ENCODE peak calls at places on chromosomes 7 and 10, in four cellular contexts. D is skeletal muscle cell; M is CD4-positive, CD25-positive, alpha-beta regulatory T cell; P is AG04450. A is an unnamed sample.

GRCh38 chr10:109727436-109727835 is 195.9 kb downstream of the XPNPEP1 start:
- DNase-seq in P (no peak), M (no peak), D (no peak), A (no peak)

GRCh38 chr10:37865957-37866671 is 8.7 kb upstream of the ZNF248 start:
- DNase-seq in P (no peak), D (no peak), M (no peak), A (no peak)

GRCh38 chr7:157675427-157675930 is 338.7 kb downstream of the DNAJB6 start:
- DNase-seq in D (no peak), P (no peak), M (no peak), A (no peak)

GRCh38 chr10:24891823-24892222 is 60.6 kb downstream of the PRTFDC1 start:
- DNase-seq in D (peak), P (peak), M (no peak), A (no peak)

GRCh38 chr10:110643670-110644597 is at the start of gene RBM20:
- DNase-seq in M (no peak), P (no peak), D (no peak), A (no peak)

GRCh38 chr10:48773580-48773979 is 88.9 kb downstream of the WDFY4 start:
- DNase-seq in M (no peak), D (no peak), P (no peak), A (peak)

GRCh38 chr10:114628106-114628505 is 30.0 kb downstream of the ABLIM1 start:
- DNase-seq in D (no peak), M (no peak), P (no peak), A (no peak)

GRCh38 chr7:134892963-134893362 is 93.3 kb upstream of the AGBL3 start:
- DNase-seq in M (no peak), D (no peak), P (no peak), A (no peak)

GRCh38 chr10:20713420-20713819 is 183.7 kb downstream of the NEBL start:
- DNase-seq in D (no peak), P (no peak), M (no peak), A (no peak)

GRCh38 chr7:33736521-33737221 is 168.7 kb upstream of the BMPER start:
- DNase-seq in M (no peak), P (no peak), D (no peak), A (no peak)

GRCh38 chr7:2688409-2689342 is 674 bp downstream of the AMZ1 start:
- DNase-seq in D (no peak), P (no peak), M (no peak), A (no peak)

GRCh38 chr10:60114765-60115586 is 208.6 kb upstream of the CCDC6 start:
- DNase-seq in M (no peak), D (peak), P (peak), A (peak)

GRCh38 chr10:48684792-48685651 is at the start of gene WDFY4:
- DNase-seq in D (no peak), P (no peak), M (no peak), A (no peak)

GRCh38 chr10:90884414-90884813 is 12.6 kb downstream of the RPP30 start:
- DNase-seq in P (no peak), M (no peak), D (peak), A (no peak)

GRCh38 chr7:119572132-119572531 is 700.8 kb upstream of the KCND2 start:
- DNase-seq in D (no peak), M (no peak), P (no peak), A (no peak)

GRCh38 chr10:24208661-24209420 is at the start of gene KIAA1217:
- DNase-seq in M (no peak), D (no peak), P (no peak), A (no peak)

GRCh38 chr10:76001019-76001418 is 569.6 kb downstream of the LRMDA start:
- DNase-seq in P (no peak), M (no peak), D (no peak), A (no peak)

GRCh38 chr7:106031271-106032029 is 68.4 kb downstream of the CDHR3 start:
- DNase-seq in M (no peak), D (no peak), P (no peak), A (no peak)

GRCh38 chr7:44587843-44588711 is 6.0 kb upstream of the TMED4 start:
- DNase-seq in D (peak), M (peak), P (no peak), A (peak)

GRCh38 chr7:17441557-17441956 is 143.1 kb downstream of the AHR start:
- DNase-seq in D (no peak), P (no peak), M (no peak), A (no peak)

GRCh38 chr7:149220534-149220933 is 18.9 kb upstream of the ZNF212 start:
- DNase-seq in D (peak), P (no peak), M (no peak), A (no peak)

GRCh38 chr10:44397476-44398225 is 12.8 kb upstream of the CXCL12 start:
- DNase-seq in D (no peak), M (no peak), P (no peak), A (no peak)

GRCh38 chr10:76428541-76429330 is 997.3 kb downstream of the LRMDA start:
- DNase-seq in D (peak), P (peak), M (no peak), A (no peak)

GRCh38 chr10:86646532-86646931 is 7.8 kb upstream of the OPN4 start:
- DNase-seq in D (no peak), P (no peak), M (no peak), A (no peak)

GRCh38 chr7:50826371-50827172 is 43.9 kb upstream of the GRB10 start:
- DNase-seq in P (no peak), M (no peak), D (peak), A (no peak)

GRCh38 chr10:31242902-31243301 is 76.1 kb upstream of the ZEB1 start:
- DNase-seq in D (peak), M (no peak), P (peak), A (peak)

GRCh38 chr7:17434191-17434590 is 135.7 kb downstream of the AHR start:
- DNase-seq in M (no peak), D (no peak), P (no peak), A (no peak)

DNA sequence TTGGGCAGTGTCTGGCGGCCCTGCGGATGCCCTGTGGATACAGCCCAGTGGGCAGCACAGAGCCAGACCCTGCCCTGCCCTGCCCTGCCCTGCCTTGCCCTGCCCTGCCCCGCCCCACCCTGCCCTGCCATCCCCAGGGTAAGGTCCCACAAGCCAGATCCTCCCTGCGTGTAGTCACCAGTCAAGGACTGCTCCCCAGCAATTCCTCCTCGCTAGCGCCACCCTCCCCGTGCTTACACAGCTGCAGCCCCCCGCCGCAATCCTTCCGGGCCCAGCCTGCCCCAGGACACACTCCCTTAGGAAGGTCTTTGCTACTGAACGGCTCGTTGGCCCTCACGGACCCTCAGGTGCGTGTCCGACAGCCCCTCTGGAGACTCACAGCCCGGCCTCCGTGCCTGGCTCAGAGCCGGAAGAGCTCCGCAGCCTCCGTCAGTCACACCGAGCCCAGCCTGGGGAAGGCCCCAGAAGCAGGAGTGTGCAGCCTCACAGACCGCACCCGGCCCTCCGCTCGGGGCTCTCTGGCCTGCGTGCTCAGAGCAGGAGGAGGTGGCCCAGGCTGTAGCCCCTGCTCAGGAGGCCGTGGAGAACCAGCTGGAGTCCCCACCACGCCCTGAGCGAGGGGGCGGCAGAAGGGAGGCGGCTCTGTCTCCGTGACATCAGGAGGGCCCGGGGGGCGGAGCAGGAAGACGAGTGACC is 68.3 kb downstream of the PWWP2B start:
- DNase-seq in D (no peak), M (no peak), P (no peak), A (no peak)
- H3K4me3 ChIP-seq in D (no peak), M (no peak), P (no peak), A (no peak)

GRCh38 chr10:3787001-3787400 is 2.0 kb upstream of the KLF6 start:
- DNase-seq in M (no peak), P (no peak), D (no peak), A (no peak)
- H3K4me3 ChIP-seq in M (no peak), P (no peak), D (no peak), A (no peak)

DNA sequence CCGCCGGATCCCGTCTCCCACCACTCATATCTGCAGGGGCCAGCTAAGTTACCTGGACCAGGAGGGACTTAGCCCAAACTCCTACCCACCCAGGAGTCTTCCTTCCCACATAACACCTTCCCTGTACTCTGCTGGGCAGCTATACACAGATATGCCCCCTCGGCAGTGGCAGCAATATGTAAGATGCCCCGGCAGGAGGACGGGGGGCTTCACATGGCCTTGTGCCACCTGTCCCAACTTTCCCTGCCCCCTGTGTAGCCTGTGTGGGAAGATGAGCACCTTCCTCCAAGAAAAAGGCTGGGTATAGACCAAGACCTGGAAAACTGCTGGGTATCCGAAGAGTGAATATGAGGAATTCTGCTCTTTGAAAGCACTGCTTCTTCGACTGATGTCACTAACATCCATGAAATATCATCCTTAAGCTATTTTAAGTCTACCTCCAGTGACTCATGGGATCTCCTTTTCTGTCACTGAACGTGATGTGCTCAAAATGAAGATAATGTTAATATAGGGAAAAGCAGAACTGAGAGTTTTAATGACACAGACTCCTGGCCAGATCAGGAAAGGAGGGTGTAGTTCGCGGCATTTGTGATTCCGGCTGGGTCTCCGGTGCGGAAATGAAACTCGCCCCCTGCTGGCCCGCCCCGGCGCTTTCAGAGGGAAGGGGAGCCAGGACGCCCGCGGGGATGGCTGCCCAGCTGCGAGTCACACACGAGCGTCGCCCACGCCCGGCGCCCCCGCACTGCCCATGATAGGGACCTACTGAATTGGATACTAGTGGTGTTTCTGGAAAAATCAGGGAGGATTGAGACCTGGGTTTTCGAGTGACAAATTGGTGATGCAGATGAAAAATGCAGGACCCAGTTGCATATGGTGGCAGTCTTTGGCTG is 256.9 kb upstream of the NFE2L3 start:
- DNase-seq in P (no peak), M (peak), D (no peak), A (no peak)
- H3K4me3 ChIP-seq in P (no peak), M (peak), D (peak), A (no peak)

DNA sequence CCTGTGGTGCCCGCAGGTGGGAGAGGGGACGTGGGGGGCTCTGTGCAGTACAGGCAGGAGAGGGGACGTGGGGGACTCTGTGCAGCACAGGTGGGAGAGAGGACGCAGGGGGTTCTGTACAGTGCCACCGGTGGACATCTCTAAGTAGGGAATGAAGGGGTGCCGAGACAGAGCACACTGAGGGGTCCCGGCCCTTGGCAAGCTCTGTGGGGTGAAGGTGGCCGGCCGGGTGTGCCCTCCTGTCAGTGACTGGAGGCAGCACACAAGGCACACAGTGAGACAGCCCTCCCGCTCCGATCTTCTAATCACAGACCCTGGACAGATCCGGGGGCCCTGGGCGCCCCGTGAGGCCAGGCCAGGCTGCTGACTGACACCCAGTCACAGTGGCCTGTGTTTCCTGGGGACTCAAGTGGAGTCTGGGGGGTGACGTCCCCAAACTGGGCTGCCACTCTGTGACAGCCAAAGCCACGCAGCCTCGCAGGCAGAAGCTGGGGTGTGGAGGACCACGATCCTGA is 11.2 kb downstream of the GPR146 start:
- DNase-seq in M (no peak), P (no peak), D (no peak), A (no peak)
- H3K4me3 ChIP-seq in M (no peak), P (no peak), D (no peak), A (no peak)

DNA sequence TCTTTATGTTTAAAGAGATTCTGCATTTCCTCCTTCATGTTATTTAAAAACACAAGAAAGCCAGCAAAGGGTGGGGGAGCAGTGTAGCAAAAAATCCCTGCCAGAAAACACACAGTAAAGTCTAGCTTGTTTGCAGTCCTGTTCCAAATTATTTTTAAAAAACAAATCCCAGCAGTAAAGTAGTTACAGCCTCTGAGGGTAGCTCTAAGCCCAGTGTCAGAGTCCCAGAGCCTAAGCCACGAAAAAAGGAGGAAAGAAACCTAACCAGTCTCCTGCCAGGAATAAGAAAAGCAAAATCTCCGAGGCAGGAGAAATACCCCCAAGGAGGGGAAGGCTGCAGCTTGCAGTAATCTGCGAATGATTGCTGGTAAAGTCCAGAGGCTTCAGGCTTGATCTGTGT is 219.7 kb upstream of the CELF2 start:
- DNase-seq in P (no peak), M (no peak), D (no peak), A (no peak)
- H3K4me3 ChIP-seq in P (no peak), M (no peak), D (no peak), A (no peak)

GRCh38 chr10:93198401-93199175 is 124.9 kb downstream of the CYP26A1 start:
- DNase-seq in D (no peak), P (no peak), M (no peak), A (no peak)
- H3K4me3 ChIP-seq in D (peak), P (peak), M (no peak), A (no peak)

DNA sequence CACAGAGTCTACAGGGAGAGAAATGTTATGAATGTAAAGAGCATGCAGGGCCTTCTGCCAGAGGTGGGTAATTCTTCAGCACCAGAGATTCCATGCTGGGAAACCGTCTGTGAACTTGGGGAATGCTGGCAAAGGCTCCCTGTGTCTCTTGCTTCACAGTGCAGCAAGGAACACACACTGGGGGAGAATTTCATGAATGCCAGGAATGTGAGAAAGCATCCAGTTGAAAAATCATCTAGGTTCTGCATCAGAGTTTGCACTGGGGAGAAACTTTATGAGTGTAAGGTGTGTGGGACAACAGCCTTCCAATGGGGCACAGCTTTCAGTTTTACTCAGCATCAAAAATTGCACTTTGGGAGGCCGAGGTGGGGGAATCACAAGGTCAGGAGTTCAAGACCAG is 224.3 kb upstream of the IGFBP3 start:
- DNase-seq in M (no peak), P (peak), D (peak), A (no peak)
- H3K4me3 ChIP-seq in M (no peak), P (no peak), D (no peak), A (no peak)

GRCh38 chr10:16967866-16968721 is 150.9 kb upstream of the RSU1 start:
- DNase-seq in D (peak), P (peak), M (no peak), A (no peak)
- H3K4me3 ChIP-seq in D (no peak), P (peak), M (no peak), A (no peak)

A was measured in Jurkat, Clone E6-1.